ENCODE peak calls at places on chromosomes 5 and 9, in seven cellular contexts. Y, V, X, K, T, E and N are unnamed samples.

GRCh38 chr5:57853929-57854697 is 371.5 kb upstream of the ACTBL2 start:
- DNase-seq in E (no peak), K (no peak), V (no peak), X (no peak), Y (no peak), T (no peak), N (peak)

GRCh38 chr5:39433838-39434237 is 9.1 kb upstream of the DAB2 start:
- DNase-seq in T (no peak), V (no peak), E (no peak), Y (no peak), X (no peak), K (no peak), N (no peak)

GRCh38 chr9:71604197-71605063 is 163.9 kb downstream of the CEMIP2 start:
- DNase-seq in E (no peak), V (peak), Y (peak), X (peak), T (peak), K (peak), N (peak)

GRCh38 chr9:78218890-78219289 is 17.0 kb upstream of the CEP78 start:
- DNase-seq in K (no peak), X (no peak), V (no peak), E (peak), T (no peak), Y (no peak), N (no peak)

GRCh38 chr5:168433982-168434381 is 52.3 kb upstream of the RARS1 start:
- DNase-seq in K (no peak), Y (peak), T (no peak), X (no peak), V (no peak), E (no peak), N (no peak)

GRCh38 chr9:107786561-107786960 is 297.0 kb upstream of the KLF4 start:
- DNase-seq in T (no peak), X (no peak), V (no peak), K (no peak), Y (no peak), E (no peak), N (no peak)

GRCh38 chr5:140240987-140241706 is 61.8 kb downstream of the PFDN1 start:
- DNase-seq in V (no peak), T (no peak), K (peak), E (peak), Y (peak), X (peak), N (peak)

GRCh38 chr9:129582865-129583264 is 38.0 kb downstream of the C9orf50 start:
- DNase-seq in Y (no peak), T (no peak), K (no peak), V (no peak), E (no peak), X (no peak), N (no peak)

GRCh38 chr5:132489051-132489770 is 1.4 kb downstream of the IRF1 start:
- DNase-seq in X (no peak), T (no peak), K (no peak), Y (no peak), E (no peak), V (no peak), N (no peak)

GRCh38 chr9:131116281-131117101 is 8.9 kb upstream of the NUP214 start:
- DNase-seq in E (no peak), X (no peak), K (no peak), V (no peak), T (no peak), Y (peak), N (no peak)

GRCh38 chr5:127206320-127207113 is 84.1 kb upstream of the MEGF10 start:
- DNase-seq in V (no peak), E (no peak), K (no peak), Y (peak), T (no peak), X (peak), N (no peak)

GRCh38 chr9:93657331-93658111 is 81.1 kb downstream of the PHF2 start:
- DNase-seq in T (no peak), Y (no peak), V (no peak), X (no peak), K (no peak), E (no peak), N (no peak)

GRCh38 chr5:143395638-143396352 is 7.7 kb downstream of the NR3C1 start:
- DNase-seq in Y (no peak), V (no peak), E (no peak), T (no peak), K (peak), X (peak), N (no peak)

GRCh38 chr9:114037961-114038723 is 40.0 kb downstream of the AMBP start:
- DNase-seq in Y (no peak), E (no peak), X (no peak), K (no peak), V (no peak), T (no peak), N (no peak)

GRCh38 chr9:136991993-136992818 is at the start of gene PAXX:
- DNase-seq in E (peak), K (peak), T (peak), Y (peak), V (peak), X (peak), N (peak)

GRCh38 chr9:38680827-38681226 is 39.1 kb downstream of the FAM240B start:
- DNase-seq in K (peak), E (no peak), X (no peak), V (no peak), T (no peak), Y (no peak), N (no peak)

GRCh38 chr9:133107245-133107722 is 13.8 kb downstream of the RALGDS start:
- DNase-seq in X (no peak), Y (no peak), T (no peak), K (no peak), E (no peak), V (no peak), N (no peak)

GRCh38 chr9:128253140-128253990 is 22.4 kb downstream of the GOLGA2 start:
- DNase-seq in T (no peak), E (no peak), K (no peak), X (no peak), Y (no peak), V (no peak), N (no peak)

GRCh38 chr5:154611341-154611767 is 133.3 kb upstream of the HAND1 start:
- DNase-seq in X (peak), E (no peak), T (no peak), Y (peak), K (no peak), V (no peak), N (no peak)

GRCh38 chr5:58794875-58795274 is 212.0 kb downstream of the RAB3C start:
- DNase-seq in T (no peak), X (no peak), V (no peak), E (no peak), K (no peak), Y (no peak), N (no peak)

GRCh38 chr5:317086-317811 is 4.3 kb upstream of the AHRR start:
- DNase-seq in X (peak), T (peak), V (peak), E (peak), K (peak), Y (peak), N (no peak)

GRCh38 chr5:128566170-128566569 is 28.1 kb upstream of the FBN2 start:
- DNase-seq in K (no peak), V (no peak), T (no peak), Y (no peak), E (no peak), X (peak), N (no peak)

GRCh38 chr5:5704352-5704751 is 281.9 kb downstream of the ICE1 start:
- DNase-seq in X (no peak), T (no peak), K (no peak), Y (no peak), E (no peak), V (no peak), N (no peak)

GRCh38 chr9:89641980-89642379 is 37.2 kb downstream of the GADD45G start:
- DNase-seq in Y (no peak), K (no peak), T (no peak), V (no peak), E (no peak), X (no peak), N (no peak)

GRCh38 chr9:35406183-35406959 is 83.5 kb upstream of the RUSC2 start:
- DNase-seq in X (no peak), K (no peak), V (peak), Y (no peak), E (no peak), T (no peak), N (no peak)

GRCh38 chr9:128554155-128554862 is 1.9 kb downstream of the SPTAN1 start:
- DNase-seq in T (no peak), K (no peak), X (peak), E (no peak), V (no peak), Y (peak), N (no peak)

GRCh38 chr5:83527191-83527590 is 55.6 kb downstream of the VCAN start:
- DNase-seq in K (no peak), V (no peak), Y (no peak), T (no peak), E (no peak), X (no peak), N (no peak)

GRCh38 chr9:71353723-71354122 is 232.3 kb upstream of the TRPM3 start:
- DNase-seq in E (no peak), Y (no peak), X (peak), K (no peak), T (no peak), V (no peak), N (no peak)

GRCh38 chr5:76710991-76711390 is 4.9 kb upstream of the F2R start:
- DNase-seq in X (peak), V (no peak), E (no peak), K (no peak), Y (no peak), T (no peak), N (no peak)

GRCh38 chr5:148979104-148979723 is 83.6 kb downstream of the SH3TC2 start:
- DNase-seq in V (no peak), T (no peak), E (no peak), Y (no peak), K (no peak), X (no peak), N (no peak)

GRCh38 chr5:97118623-97119022 is 23.8 kb downstream of the LIX1 start:
- DNase-seq in Y (no peak), X (no peak), V (no peak), E (no peak), T (no peak), K (no peak), N (no peak)

GRCh38 chr9:77021289-77021927 is 2.0 kb downstream of the FOXB2 start:
- DNase-seq in K (no peak), E (no peak), V (no peak), Y (no peak), X (peak), T (no peak), N (no peak)

GRCh38 chr5:179796877-179797608 is 3.3 kb downstream of the LTC4S start:
- DNase-seq in E (no peak), V (no peak), Y (no peak), K (no peak), T (no peak), X (no peak), N (no peak)

GRCh38 chr5:174309131-174309845 is 263.8 kb downstream of the NSG2 start:
- DNase-seq in V (no peak), K (no peak), T (no peak), X (no peak), Y (no peak), E (no peak), N (no peak)

GRCh38 chr5:104754311-104754995 is 1191.9 kb upstream of the NUDT12 start:
- DNase-seq in T (no peak), X (no peak), V (no peak), E (no peak), Y (no peak), K (no peak), N (no peak)

GRCh38 chr9:13928988-13929387 is 385.0 kb downstream of the NFIB start:
- DNase-seq in T (no peak), K (no peak), E (no peak), Y (no peak), X (no peak), V (no peak), N (no peak)